ENCODE peak calls at places on chromosome X, in four cellular contexts. U, J, M and A are unnamed samples.

GRCh38 chrX:115409551-115409950 is 120.0 kb downstream of the LUZP4 start:
- DNase-seq in M (no peak), U (no peak), J (peak), A (no peak)

GRCh38 chrX:67546496-67547423 is 2.9 kb downstream of the AR start:
- DNase-seq in M (peak), U (peak), J (no peak), A (no peak)

GRCh38 chrX:100685284-100685996 is 41.4 kb downstream of the SRPX2 start:
- DNase-seq in M (peak), U (peak), J (peak), A (peak)

GRCh38 chrX:47563801-47564315 is 2.9 kb downstream of the ARAF start:
- DNase-seq in M (no peak), U (no peak), J (peak), A (no peak)

GRCh38 chrX:37371578-37371981 is 22.4 kb downstream of the PRRG1 start:
- DNase-seq in J (peak), U (no peak), M (no peak), A (no peak)

GRCh38 chrX:39688576-39689373 is 409.0 kb downstream of the BCOR start:
- DNase-seq in M (peak), U (peak), J (peak), A (peak)

GRCh38 chrX:54808109-54808604 is 612 bp downstream of the MAGED2 start:
- DNase-seq in M (peak), J (no peak), U (peak), A (peak)

GRCh38 chrX:6644411-6644810 is 109.5 kb upstream of the VCX3A start:
- DNase-seq in U (no peak), J (no peak), M (no peak), A (no peak)

GRCh38 chrX:134794692-134795091 is 136.4 kb upstream of the PLAC1 start:
- DNase-seq in J (peak), U (no peak), M (no peak), A (no peak)

DNA sequence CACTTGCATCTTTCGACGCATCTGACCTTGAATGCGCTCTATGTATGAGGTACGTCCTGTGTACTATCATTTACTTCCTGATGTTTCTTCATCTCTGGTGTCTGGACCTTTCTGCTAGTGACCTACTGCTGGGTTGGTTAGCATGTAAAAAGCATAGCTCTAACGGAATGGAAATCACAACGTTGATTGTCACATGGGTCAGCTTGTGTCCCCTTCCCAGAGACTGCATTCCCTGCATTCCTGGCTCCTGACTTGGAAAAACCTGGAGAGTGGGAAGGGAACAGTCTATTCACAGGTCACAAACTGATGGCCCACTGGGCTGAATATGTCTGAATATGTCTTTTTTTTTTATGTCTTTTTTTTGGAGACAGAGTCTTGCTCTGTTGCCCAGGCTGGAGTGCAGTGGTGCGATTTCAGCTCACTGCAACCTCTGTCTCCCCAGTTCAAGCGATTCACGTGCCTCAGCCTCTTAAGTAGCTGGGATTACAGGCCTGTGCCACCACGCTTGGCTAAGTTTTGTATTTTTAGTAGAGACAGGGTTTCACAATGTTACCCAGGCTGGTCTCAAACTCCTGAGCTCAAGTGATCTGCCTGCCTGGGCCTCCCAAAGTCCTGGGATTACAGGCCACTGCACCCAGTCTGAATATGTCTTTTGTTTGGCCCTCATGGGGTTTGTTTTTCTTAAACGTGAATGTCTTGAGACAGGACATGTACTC is 16.3 kb downstream of the LONRF3 start:
- DNase-seq in J (no peak), U (no peak), M (no peak), A (no peak)
- H3K9ac ChIP-seq in J (no peak), U (no peak), M (no peak), A (no peak)

GRCh38 chrX:16771483-16772398 is 14.5 kb upstream of the TXLNG start:
- DNase-seq in M (peak), U (peak), J (peak), A (peak)
- H4K91ac ChIP-seq in M (no peak), U (no peak), J (peak), A (no peak)

GRCh38 chrX:50204364-50204899 is at the start of gene CCNB3:
- DNase-seq in U (peak), M (peak), J (peak), A (peak)
- H3K9ac ChIP-seq in U (no peak), M (peak), J (no peak), A (no peak)

GRCh38 chrX:30798810-30799209 is 90.2 kb downstream of the TAB3 start:
- DNase-seq in J (no peak), U (no peak), M (no peak), A (no peak)
- H4K91ac ChIP-seq in J (no peak), U (no peak), M (no peak), A (no peak)